ENCODE peak calls at places on chromosomes 13 and 19, in six cellular contexts. C, I, K, L, S and G are unnamed samples. For H3K36me3, the result is how much of the 10 kb centered on the place peaks cover.

GRCh38 chr13:66803759-66804456 is 426.2 kb downstream of the PCDH9 start:
- DNase-seq in S (no peak), C (no peak), I (no peak), K (no peak), L (no peak), G (no peak)

GRCh38 chr13:95707442-95708389 is 30.8 kb downstream of the DNAJC3 start:
- DNase-seq in K (no peak), C (no peak), I (no peak), L (no peak), S (no peak), G (no peak)

GRCh38 chr19:29616541-29616940 is 10.5 kb downstream of the POP4 start:
- DNase-seq in S (no peak), K (no peak), I (no peak), L (no peak), C (no peak), G (no peak)

GRCh38 chr19:19657397-19657783 is 6.1 kb downstream of the ATP13A1 start:
- DNase-seq in C (peak), I (no peak), L (no peak), K (no peak), S (no peak), G (no peak)

GRCh38 chr13:111790621-111791020 is 276.3 kb upstream of the SOX1 start:
- DNase-seq in S (no peak), K (no peak), L (no peak), C (no peak), I (peak), G (no peak)

GRCh38 chr13:111337206-111337605 is 16.8 kb downstream of the TEX29 start:
- DNase-seq in S (peak), K (no peak), I (peak), L (no peak), C (no peak), G (peak)

GRCh38 chr19:35224681-35225604 is 3.6 kb downstream of the FAM187B start:
- DNase-seq in K (peak), I (no peak), C (no peak), L (peak), S (no peak), G (no peak)

GRCh38 chr19:14091086-14091884 is 734 bp upstream of the SAMD1 start:
- DNase-seq in K (peak), C (peak), S (peak), I (peak), L (no peak), G (peak)

DNA sequence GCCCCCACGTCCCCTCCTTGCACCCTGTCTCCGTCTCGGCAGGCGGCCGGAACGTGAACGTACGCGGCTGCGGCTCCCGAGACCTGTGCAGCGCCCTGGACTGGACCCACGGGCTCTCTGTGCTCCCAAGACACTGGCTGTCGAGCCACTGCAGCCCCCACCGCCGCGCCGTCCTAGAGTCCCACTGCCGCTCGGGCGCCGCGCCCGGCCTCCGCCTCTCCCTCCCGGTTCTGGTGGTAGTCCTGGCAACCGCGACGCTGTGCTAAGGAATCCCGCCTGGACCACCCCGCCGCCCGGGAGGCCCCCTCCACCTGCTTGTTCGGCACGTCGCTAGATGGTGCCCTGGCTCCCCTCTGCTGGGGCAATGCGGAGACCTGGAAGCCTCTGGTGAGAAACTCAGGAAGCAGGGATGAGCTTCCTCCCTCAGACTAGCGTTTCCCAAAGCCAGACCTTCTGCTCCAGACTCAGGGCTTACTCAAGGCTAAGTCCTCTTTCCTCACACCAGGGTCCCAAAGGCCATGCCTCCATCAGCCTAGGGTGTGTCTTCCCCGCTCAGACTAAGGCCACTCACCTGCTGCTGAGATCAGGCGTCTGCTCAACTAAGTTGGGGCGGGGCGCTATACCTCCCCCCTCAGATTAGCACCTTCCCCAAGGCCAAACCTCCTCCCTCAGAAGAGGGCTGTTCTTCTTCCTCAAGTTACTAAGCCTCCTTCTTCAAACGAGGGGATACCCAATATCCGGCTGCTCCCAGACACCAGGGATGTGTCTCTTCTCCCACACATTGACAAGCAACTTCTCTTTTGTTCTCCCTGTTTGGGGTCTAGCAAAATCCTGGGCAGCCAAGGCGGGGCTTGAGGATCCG is 16.1 kb upstream of the IRGC start:
- DNase-seq in I (no peak), K (peak), L (no peak), C (peak), S (no peak), G (peak)
- H3K4me3 ChIP-seq in I (no peak), K (peak), L (peak), C (peak), S (no peak), G (no peak)

GRCh38 chr19:43700368-43701015 is 15.4 kb upstream of the IRGC start:
- DNase-seq in C (peak), I (no peak), L (no peak), K (no peak), S (peak), G (peak)
- H3K36me3 ChIP-seq in C (under half), I (under half), L (under half), K (under half), S (under half), G (under half)

GRCh38 chr19:33194527-33194883 is 375 bp downstream of the LRP3 start:
- DNase-seq in C (no peak), I (no peak), K (peak), L (no peak), S (no peak), G (no peak)

GRCh38 chr19:33197591-33198000 is 3.5 kb downstream of the LRP3 start:
- DNase-seq in L (no peak), I (no peak), C (no peak), K (no peak), S (no peak), G (no peak)

GRCh38 chr19:33196446-33197193 is 2.5 kb downstream of the LRP3 start:
- DNase-seq in S (no peak), C (no peak), L (no peak), I (no peak), K (no peak), G (no peak)

GRCh38 chr19:33194884-33195710 is 967 bp downstream of the LRP3 start:
- DNase-seq in C (no peak), I (no peak), K (peak), L (no peak), S (no peak), G (no peak)

DNA sequence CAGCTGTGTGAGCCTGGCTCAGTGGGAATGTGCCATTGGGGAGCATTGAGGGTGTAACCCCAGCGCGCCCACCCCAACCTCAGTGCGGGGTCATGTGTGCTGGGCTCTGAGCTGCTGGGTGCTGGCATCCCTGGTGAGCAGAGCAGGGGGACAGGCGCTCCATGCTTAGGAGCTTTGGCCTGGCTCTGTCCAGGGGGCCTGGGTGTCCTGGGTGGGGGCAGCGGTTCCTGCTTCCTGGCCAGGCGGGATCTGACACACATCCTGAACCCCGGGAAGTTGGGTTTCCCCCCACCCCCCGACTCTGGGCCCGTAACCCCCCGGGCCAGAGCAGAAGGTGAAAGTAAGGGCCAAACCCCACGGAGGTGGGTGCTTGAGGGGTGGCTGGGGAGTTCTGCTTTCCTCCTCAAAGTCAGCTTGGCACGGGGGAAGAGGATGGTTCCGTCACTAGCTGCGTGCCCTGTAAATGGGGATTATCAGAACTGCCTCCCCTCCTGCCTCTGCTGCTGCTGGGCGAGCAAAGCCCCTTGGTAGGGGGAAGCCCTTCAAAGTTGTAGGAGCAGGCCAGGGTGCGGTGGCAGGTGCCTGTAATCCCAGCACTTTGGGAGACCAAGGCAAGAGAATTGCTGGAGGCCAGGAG is 1.7 kb downstream of the LRP3 start:
- DNase-seq in L (no peak), K (no peak), S (no peak), C (no peak), I (no peak), G (no peak)
- H3K4me3 ChIP-seq in L (peak), K (peak), S (no peak), C (peak), I (no peak), G (peak)

DNA sequence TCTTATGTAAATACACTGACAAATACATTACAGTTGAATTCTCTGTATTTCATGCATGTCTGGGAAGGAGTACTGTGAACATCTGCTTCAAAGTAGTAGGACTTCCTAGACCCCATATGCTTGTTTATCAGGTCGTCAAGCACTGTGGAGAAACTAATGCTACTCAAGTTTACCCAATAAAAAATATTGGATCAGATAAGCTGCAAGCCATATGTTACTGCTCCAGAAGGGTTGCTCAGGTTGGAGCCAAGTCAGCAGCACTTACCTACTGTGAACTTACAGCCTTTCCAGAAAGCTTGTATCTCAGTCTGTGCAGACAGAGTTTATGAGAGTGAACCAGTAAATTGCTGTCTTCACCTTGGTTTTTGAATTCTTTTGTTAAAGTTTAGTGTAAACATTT is 36.2 kb downstream of the SLAIN1 start:
- DNase-seq in L (no peak), K (no peak), C (no peak), I (no peak), S (no peak), G (no peak)
- H3K36me3 ChIP-seq in L (under half), K (under half), C (under half), I (under half), S (under half), G (under half)

DNA sequence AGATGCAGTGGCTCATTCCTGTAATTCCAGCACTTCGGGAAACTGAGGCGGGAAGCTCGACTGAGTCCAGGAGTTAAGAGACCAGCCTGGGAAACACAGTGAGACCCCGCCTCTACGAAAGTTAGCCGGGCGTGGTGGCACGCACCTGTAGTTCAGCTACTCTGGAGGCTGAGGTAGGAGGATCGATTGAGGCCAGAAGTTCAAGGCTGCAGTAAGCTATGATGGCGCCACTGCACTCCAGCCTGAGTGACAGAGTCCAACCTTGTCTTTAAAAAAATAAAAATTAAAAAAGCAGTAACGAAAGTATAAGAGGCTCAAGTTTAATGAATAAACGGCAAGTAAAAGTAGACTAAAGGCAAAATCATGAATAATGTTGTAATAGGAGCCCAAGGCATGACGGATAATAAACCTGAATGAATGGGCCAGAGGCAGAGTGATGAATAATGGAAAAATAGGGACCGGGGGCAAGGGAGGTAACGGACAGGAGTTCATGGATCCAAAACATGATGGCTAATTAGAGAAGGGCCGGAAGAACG is 1.2 kb upstream of the TOMM40 start:
- DNase-seq in L (no peak), I (no peak), K (no peak), C (no peak), S (no peak), G (no peak)
- H3K4me3 ChIP-seq in L (peak), I (peak), K (peak), C (peak), S (peak), G (peak)

GRCh38 chr19:47068246-47068645 is 19.8 kb upstream of the TMEM160 start:
- DNase-seq in L (no peak), K (no peak), I (no peak), C (no peak), S (no peak), G (no peak)
- H3K36me3 ChIP-seq in L (half or more), K (under half), I (half or more), C (half or more), S (under half), G (under half)

GRCh38 chr19:9791552-9792181 is 23.1 kb upstream of the ZNF846 start:
- DNase-seq in K (peak), I (peak), S (peak), C (peak), L (peak), G (peak)
- H3K4me3 ChIP-seq in K (peak), I (peak), S (peak), C (peak), L (peak), G (peak)

DNA sequence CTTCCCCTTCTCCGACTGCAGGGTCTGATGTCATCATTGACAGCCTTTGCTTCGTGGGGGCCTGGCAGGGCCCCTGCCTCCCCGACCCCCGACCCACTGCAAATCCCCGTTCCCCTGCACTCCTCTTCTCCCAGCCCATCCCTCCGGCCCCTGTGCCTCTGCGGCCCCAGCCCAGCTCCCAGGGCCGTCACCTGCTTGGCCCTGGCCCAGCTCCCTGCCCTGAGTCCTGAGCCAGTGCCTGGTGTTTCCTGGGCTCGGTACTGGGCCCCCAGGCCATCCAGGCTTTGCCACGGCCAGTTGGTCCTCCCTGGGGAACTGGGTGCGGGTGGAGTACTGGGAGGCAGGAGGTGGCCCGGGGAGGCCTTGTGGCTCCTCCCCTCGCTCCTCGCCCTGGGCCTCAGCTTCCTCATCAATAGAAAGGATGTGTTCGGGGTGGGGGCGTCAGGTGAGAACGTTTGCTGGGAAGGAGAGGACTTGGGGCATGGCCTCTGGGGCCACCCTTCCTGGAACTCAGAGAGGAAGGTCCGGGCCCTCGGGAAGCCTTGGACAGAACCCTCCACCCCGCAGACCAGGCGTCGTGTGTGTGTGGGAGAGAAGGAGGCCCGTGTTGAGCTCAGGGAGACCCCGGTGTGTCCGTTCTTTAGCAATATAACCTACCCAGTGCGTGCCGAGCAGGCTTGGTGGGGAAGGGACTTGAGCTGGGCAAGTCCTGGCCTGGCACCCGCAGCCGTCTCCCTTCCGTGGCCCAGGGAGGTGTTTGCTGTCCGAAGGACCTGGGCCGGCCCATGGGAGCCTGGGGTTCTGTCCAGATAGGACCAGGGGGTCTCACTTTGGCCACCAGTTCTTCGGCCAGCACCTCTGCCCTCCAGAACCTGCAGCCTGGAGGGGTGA is 15.9 kb upstream of the CELF5 start:
- DNase-seq in L (no peak), K (no peak), S (no peak), I (no peak), C (no peak), G (no peak)
- H3K36me3 ChIP-seq in L (under half), K (under half), S (under half), I (half or more), C (half or more), G (under half)

GRCh38 chr13:93640452-93640851 is 413.8 kb downstream of the GPC6 start:
- DNase-seq in K (no peak), L (no peak), C (no peak), S (no peak), I (no peak), G (no peak)
- H3K4me3 ChIP-seq in K (no peak), L (no peak), C (no peak), S (no peak), I (no peak), G (no peak)

GRCh38 chr13:50993371-50993770 is 83.8 kb downstream of the RNASEH2B start:
- DNase-seq in K (no peak), S (no peak), I (no peak), L (no peak), C (no peak), G (no peak)

GRCh38 chr13:50991624-50992610 is 82.3 kb downstream of the RNASEH2B start:
- DNase-seq in S (no peak), C (no peak), L (no peak), K (no peak), I (no peak), G (no peak)

GRCh38 chr13:50994651-50995050 is 85.1 kb downstream of the RNASEH2B start:
- DNase-seq in S (no peak), K (no peak), L (no peak), C (no peak), I (no peak), G (no peak)

GRCh38 chr13:50995870-50996269 is 86.3 kb downstream of the RNASEH2B start:
- DNase-seq in C (no peak), K (no peak), L (no peak), S (no peak), I (no peak), G (no peak)

GRCh38 chr13:50993908-50994307 is 84.3 kb downstream of the RNASEH2B start:
- DNase-seq in S (no peak), C (no peak), K (no peak), L (no peak), I (no peak), G (no peak)
- H3K36me3 ChIP-seq in S (under half), C (under half), K (under half), L (under half), I (under half), G (under half)